ENCODE peak calls at places on chromosomes 3 and 15, in seven cellular contexts. Z is RWPE2, K is brain microvascular endothelial cell, E is ovary, C is WERI-Rb-1, B is bronchial epithelial cell, V is transverse colon. T is an unnamed sample.
A peak's percentile ranks its signal among the peaks of the same experiment; 100 is the strongest.

GRCh38 chr3:101310580-101311375 is 9.6 kb downstream of the IMPG2 start:
- DNase-seq in K (peak; percentile 20), C (no peak), B (no peak), V (no peak), Z (no peak), E (no peak), T (peak; percentile 61)

GRCh38 chr3:29481249-29481648 is 200.4 kb downstream of the RBMS3 start:
- DNase-seq in Z (no peak), K (no peak), C (no peak), B (no peak), V (no peak), E (no peak), T (no peak)

GRCh38 chr3:172280406-172281051 is 167.7 kb downstream of the GHSR start:
- DNase-seq in K (peak; percentile 65), B (peak; percentile 84), C (no peak), E (no peak), Z (no peak), V (no peak), T (peak; percentile 91)

GRCh38 chr3:40680685-40681657 is 156.2 kb downstream of the ZNF621 start:
- DNase-seq in B (peak; percentile 58), C (no peak), E (no peak), Z (no peak), K (no peak), V (no peak), T (no peak)

GRCh38 chr15:61724276-61724939 is 335.8 kb downstream of the VPS13C start:
- DNase-seq in B (no peak), Z (peak; percentile 69), E (no peak), V (no peak), C (no peak), K (no peak), T (no peak)

GRCh38 chr3:142976621-142977398 is 13.3 kb upstream of the PAQR9 start:
- DNase-seq in K (peak; percentile 97), E (peak; percentile 76), B (peak; percentile 93), Z (peak; percentile 85), V (peak; percentile 26), C (no peak), T (peak; percentile 94)

GRCh38 chr3:128316456-128316855 is 150.2 kb downstream of the DNAJB8 start:
- DNase-seq in E (peak; percentile 74), V (no peak), B (no peak), Z (no peak), K (no peak), C (no peak), T (no peak)

GRCh38 chr3:123521179-123521969 is 63.5 kb downstream of the HACD2 start:
- DNase-seq in C (no peak), Z (no peak), E (no peak), B (no peak), K (no peak), V (no peak), T (peak; percentile 53)

GRCh38 chr15:71088683-71089082 is 26.6 kb upstream of the THSD4 start:
- DNase-seq in K (no peak), V (no peak), Z (no peak), E (no peak), C (no peak), B (no peak), T (no peak)

GRCh38 chr3:147699175-147699838 is 290.1 kb downstream of the ZIC1 start:
- DNase-seq in C (no peak), E (no peak), V (no peak), K (peak; percentile 5), Z (no peak), B (peak; percentile 80), T (peak; percentile 77)

GRCh38 chr3:81622395-81622794 is 139.1 kb downstream of the GBE1 start:
- DNase-seq in B (no peak), E (no peak), K (peak; percentile 2), C (no peak), Z (no peak), V (no peak), T (peak; percentile 56)

GRCh38 chr3:10299175-10299574 is 6.4 kb upstream of the GHRL start:
- DNase-seq in K (no peak), C (peak; percentile 33), E (no peak), Z (no peak), V (no peak), B (no peak), T (no peak)

GRCh38 chr3:114452176-114452744 is 158.4 kb downstream of the TIGIT start:
- DNase-seq in V (no peak), C (no peak), E (no peak), K (no peak), Z (no peak), B (no peak), T (peak; percentile 34)

GRCh38 chr3:100993309-100993708 is at the start of gene ABI3BP:
- DNase-seq in Z (peak; percentile 66), C (peak; percentile 10), K (peak; percentile 81), B (peak; percentile 86), E (peak; percentile 79), V (peak; percentile 58), T (peak; percentile 76)

GRCh38 chr15:78051622-78052405 is 25.7 kb downstream of the TBC1D2B start:
- DNase-seq in V (peak; percentile 54), Z (no peak), B (no peak), C (no peak), K (no peak), E (no peak), T (peak; percentile 55)

GRCh38 chr15:86016750-86017149 is 62.9 kb upstream of the AGBL1 start:
- DNase-seq in C (no peak), Z (no peak), E (no peak), K (no peak), V (no peak), B (peak; percentile 17), T (peak; percentile 49)

GRCh38 chr15:94327356-94327936 is 96.1 kb downstream of the MCTP2 start:
- DNase-seq in B (peak; percentile 49), C (no peak), E (no peak), V (no peak), K (peak; percentile 40), Z (no peak), T (no peak)

GRCh38 chr15:77798151-77798550 is 165.4 kb upstream of the LINGO1 start:
- DNase-seq in E (no peak), B (no peak), V (no peak), C (no peak), K (no peak), Z (no peak), T (no peak)

GRCh38 chr3:12902181-12902999 is 61.0 kb upstream of the RPL32 start:
- DNase-seq in E (no peak), B (no peak), K (no peak), C (no peak), Z (no peak), V (no peak), T (no peak)
- H3K36me3 ChIP-seq in E (no peaks in the 10 kb centered on the region), B (peaks cover 13% of the 10 kb centered on the region), K (peaks cover 9% of the 10 kb centered on the region), C (peaks cover 89% of the 10 kb centered on the region), Z (no peaks in the 10 kb centered on the region), V (peaks cover 9% of the 10 kb centered on the region), T (peaks cover 6% of the 10 kb centered on the region)

DNA sequence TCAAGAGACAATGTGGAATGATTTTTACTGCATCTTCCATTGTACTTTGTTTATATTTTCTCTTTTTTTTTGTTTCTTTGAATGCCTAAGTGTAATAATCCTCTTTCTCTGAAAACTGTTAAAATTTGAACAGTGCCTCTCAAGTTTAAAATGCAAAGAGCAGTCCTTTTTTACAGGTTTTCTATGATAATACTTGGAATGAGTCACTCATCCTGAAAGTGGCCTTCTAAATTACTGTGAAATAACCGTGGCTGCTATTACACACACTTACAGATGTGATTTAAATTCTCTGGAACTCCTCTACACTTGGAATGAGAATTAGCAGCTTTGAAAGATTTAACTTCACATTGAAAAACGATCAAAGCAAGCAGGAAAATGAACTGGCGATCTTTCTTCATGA is 105.9 kb downstream of the ROBO1 start:
- DNase-seq in V (no peak), E (no peak), K (no peak), B (no peak), Z (no peak), C (no peak), T (no peak)
- H3K4me3 ChIP-seq in V (no peak overlapping the region), E (no peak overlapping the region), K (no peak overlapping the region), B (no peak overlapping the region), Z (no peak overlapping the region), C (no peak overlapping the region), T (no peak overlapping the region)

GRCh38 chr3:34842706-34843478 is 796.4 kb upstream of the ARPP21 start:
- DNase-seq in E (no peak), C (no peak), Z (no peak), K (no peak), B (no peak), V (no peak), T (peak; percentile 6)
- H3K36me3 ChIP-seq in E (no peaks in the 10 kb centered on the region), C (no peaks in the 10 kb centered on the region), Z (no peaks in the 10 kb centered on the region), K (no peaks in the 10 kb centered on the region), B (no peaks in the 10 kb centered on the region), V (no peaks in the 10 kb centered on the region), T (no peaks in the 10 kb centered on the region)

DNA sequence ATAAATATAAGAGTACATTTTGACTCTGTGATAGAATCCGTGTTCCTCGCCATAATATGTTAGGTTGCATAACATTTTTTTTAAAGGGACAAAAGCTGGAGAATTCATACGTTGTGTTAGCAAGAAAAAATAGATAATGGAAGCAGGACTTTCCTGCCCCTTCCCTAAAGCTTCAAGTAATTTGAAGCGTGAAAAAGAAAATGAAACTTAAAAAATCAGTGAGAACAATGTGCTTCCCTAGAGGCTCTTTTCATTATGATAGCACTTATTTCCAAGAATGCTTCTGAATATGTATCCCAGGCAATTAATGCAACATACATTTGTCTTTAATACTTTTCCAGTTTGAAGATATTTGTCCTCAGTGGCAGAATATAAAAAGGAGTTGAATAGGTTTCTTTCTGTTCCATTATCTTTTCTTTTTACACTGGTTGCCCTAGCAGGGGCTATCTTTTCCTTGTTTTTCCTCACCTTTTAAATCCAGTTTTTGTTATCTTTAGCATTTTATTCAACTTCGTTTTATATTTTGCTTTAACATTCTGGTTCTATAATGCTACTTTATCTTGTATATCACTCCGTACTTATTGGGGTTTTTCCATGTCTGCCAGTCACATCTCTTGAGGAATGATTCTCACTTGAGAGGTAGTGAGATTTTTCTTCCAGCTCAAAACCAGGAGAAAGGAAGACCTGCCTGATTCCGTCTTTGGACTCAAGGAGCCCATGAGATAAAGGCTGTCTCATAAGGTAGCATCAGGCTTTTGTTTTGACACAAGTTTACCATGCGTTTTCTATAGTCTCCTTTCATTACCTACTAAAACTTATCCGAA is 113.8 kb downstream of the MBNL1 start:
- DNase-seq in V (no peak), Z (no peak), E (no peak), C (no peak), B (no peak), K (no peak), T (no peak)
- H3K4me3 ChIP-seq in V (no peak overlapping the region), Z (peak overlapping the region; percentile 11), E (peak overlapping the region; percentile 30), C (no peak overlapping the region), B (peak overlapping the region; percentile 17), K (no peak overlapping the region), T (no peak overlapping the region)

GRCh38 chr15:56126409-56126808 is 117.3 kb downstream of the RFX7 start:
- DNase-seq in E (no peak), Z (no peak), V (no peak), K (no peak), C (no peak), B (no peak), T (no peak)
- H3K36me3 ChIP-seq in E (no peaks in the 10 kb centered on the region), Z (peaks cover 58% of the 10 kb centered on the region), V (peaks cover 9% of the 10 kb centered on the region), K (no peaks in the 10 kb centered on the region), C (no peaks in the 10 kb centered on the region), B (peaks cover 4% of the 10 kb centered on the region), T (peaks cover 6% of the 10 kb centered on the region)

DNA sequence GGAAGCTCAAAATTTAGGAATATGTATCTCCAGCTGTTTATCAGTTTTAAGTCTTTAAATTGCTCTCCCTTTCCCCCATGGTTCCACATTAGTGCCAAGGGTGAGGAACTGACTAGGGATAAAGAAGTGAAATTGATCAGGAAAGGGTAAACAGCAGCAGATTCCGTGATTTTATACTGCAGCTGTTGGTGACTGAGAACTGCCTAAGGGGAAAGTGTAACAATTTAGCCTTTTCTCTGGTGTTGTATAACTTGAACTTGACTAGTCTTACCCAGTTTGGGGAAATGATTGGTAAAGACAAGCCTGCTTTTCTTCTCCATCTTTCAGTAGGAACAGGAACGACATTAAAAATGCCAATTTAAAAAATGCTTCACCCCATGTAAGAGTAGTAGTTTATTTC is 5.0 kb downstream of the SPRED1 start:
- DNase-seq in C (no peak), E (no peak), K (no peak), V (no peak), B (no peak), Z (no peak), T (no peak)
- H3K4me3 ChIP-seq in C (no peak overlapping the region), E (no peak overlapping the region), K (peak overlapping the region; percentile 90), V (no peak overlapping the region), B (no peak overlapping the region), Z (no peak overlapping the region), T (peak overlapping the region; percentile 19)

T was measured in astrocyte.